ENCODE peak calls at places on chromosomes 1 and 21, in four cellular contexts. A is HCT116, X is transverse colon, P is lower leg skin. Y is an unnamed sample.

GRCh38 chr1:83670891-83671565 is 327.9 kb downstream of the TTLL7 start:
- DNase-seq in A (no peak), X (no peak), P (no peak), Y (no peak)

GRCh38 chr1:31571340-31572295 is 4.7 kb upstream of the TINAGL1 start:
- DNase-seq in A (no peak), X (no peak), P (no peak), Y (no peak)

GRCh38 chr1:34500451-34500850 is 254.4 kb upstream of the GJB5 start:
- DNase-seq in A (no peak), X (no peak), P (no peak), Y (peak; percentile 8)

GRCh38 chr1:156387899-156388813 is 19.1 kb downstream of the RHBG start:
- DNase-seq in A (no peak), X (no peak), P (no peak), Y (no peak)

GRCh38 chr1:9374748-9375345 is 82.2 kb downstream of the SPSB1 start:
- DNase-seq in A (no peak), X (no peak), P (no peak), Y (no peak)

GRCh38 chr1:56709269-56709880 is 64.3 kb downstream of the PRKAA2 start:
- DNase-seq in A (peak; percentile 45), X (no peak), P (no peak), Y (no peak)

GRCh38 chr1:15627343-15627988 is 10.2 kb downstream of the DDI2 start:
- DNase-seq in A (no peak), X (no peak), P (no peak), Y (no peak)

GRCh38 chr1:50266509-50266908 is 156.7 kb downstream of the DMRTA2 start:
- DNase-seq in A (no peak), X (no peak), P (peak; percentile 38), Y (no peak)

GRCh38 chr1:117511273-117511672 is 94.6 kb upstream of the TENT5C start:
- DNase-seq in A (no peak), X (no peak), P (no peak), Y (no peak)

GRCh38 chr21:41895643-41896493 is 16.7 kb upstream of the PRDM15 start:
- DNase-seq in A (no peak), X (peak; percentile 32), P (no peak), Y (no peak)

GRCh38 chr1:53987880-53988279 is 30.1 kb downstream of the LDLRAD1 start:
- DNase-seq in A (no peak), X (no peak), P (no peak), Y (no peak)

GRCh38 chr1:23081376-23081775 is 62.1 kb downstream of the KDM1A start:
- DNase-seq in A (no peak), X (no peak), P (no peak), Y (no peak)

GRCh38 chr21:29586696-29587095 is 288.0 kb downstream of the BACH1 start:
- DNase-seq in A (no peak), X (no peak), P (no peak), Y (no peak)

GRCh38 chr1:99849413-99849743 is 783 bp upstream of the AGL start:
- DNase-seq in A (no peak), X (peak; percentile 9), P (no peak), Y (no peak)

GRCh38 chr1:170791941-170792340 is 128.0 kb downstream of the PRRX1 start:
- DNase-seq in A (no peak), X (no peak), P (no peak), Y (no peak)

GRCh38 chr1:112818990-112819689 is 104.0 kb upstream of the PPM1J start:
- DNase-seq in A (no peak), X (no peak), P (no peak), Y (no peak)

GRCh38 chr1:100320311-100321097 is 31.8 kb upstream of the CDC14A start:
- DNase-seq in A (no peak), X (no peak), P (no peak), Y (no peak)

GRCh38 chr1:183180634-183181056 is 5.4 kb upstream of the LAMC2 start:
- DNase-seq in A (no peak), X (peak; percentile 18), P (peak; percentile 47), Y (peak; percentile 40)

GRCh38 chr1:188363943-188364342 is 1535.2 kb downstream of the PLA2G4A start:
- DNase-seq in A (no peak), X (no peak), P (no peak), Y (no peak)

DNA sequence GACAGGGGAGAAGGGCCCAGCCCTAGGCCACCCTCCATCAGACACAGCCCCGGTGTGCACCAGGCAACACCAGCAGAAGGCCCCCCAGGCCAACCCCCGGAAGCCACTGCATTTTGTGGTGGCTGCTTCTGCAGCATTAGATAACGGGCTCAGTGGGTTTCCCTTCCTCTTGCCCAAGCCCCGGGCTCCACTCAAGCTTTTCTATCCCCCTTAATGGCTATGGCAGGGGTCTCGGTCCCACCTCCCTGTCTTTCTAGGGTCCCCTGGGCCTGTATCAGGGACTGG is 18.9 kb downstream of the C1orf174 start:
- DNase-seq in A (no peak), X (no peak), P (no peak), Y (no peak)
- TF ChIP-seq POLR2A in A (no peak), X (no peak), P (no peak), Y (no peak)

GRCh38 chr1:36805979-36806640 is 228.2 kb downstream of the GRIK3 start:
- DNase-seq in A (no peak), X (no peak), P (no peak), Y (no peak)
- TF ChIP-seq POLR2A in A (no peak), X (no peak), P (no peak), Y (no peak)

GRCh38 chr1:203144661-203145060 is 17.1 kb downstream of the ADORA1 start:
- DNase-seq in A (no peak), X (no peak), P (no peak), Y (no peak)
- TF ChIP-seq POLR2A in A (no peak), X (no peak), P (no peak), Y (no peak)

DNA sequence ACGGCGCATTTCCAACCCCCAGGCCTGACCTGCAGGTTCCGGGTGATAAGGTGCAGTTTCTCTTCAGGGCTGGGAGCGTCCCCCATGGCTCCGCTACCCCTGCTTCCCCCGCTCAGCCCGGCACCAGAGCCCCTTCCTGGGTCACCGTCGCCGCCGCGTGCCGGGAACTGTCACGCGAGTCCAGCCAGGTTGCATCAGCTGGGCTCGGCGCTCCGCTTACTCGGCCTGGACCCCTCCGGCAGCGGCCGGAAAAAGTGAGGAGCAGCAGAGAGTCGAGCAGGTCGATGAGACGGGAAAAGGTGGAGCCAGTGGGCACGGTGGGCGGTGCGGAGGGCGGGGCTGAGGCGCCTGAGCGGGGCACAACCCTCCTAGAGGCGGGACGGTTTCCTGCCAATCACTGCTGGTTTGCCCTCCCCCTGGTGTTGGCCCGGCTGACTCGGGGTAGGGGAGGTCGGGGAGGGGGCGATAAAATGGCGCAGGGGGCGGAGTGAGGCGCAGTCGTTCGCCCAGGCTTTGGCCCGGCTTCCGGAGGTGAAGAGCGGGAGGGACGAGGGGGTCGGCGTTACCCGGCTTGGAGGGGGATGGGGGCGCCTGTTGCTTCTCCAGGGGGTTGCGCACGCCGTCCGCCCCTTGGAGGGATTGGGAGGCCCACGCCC is at the start of the genes S100PBP and YARS1:
- DNase-seq in A (peak; percentile 95), X (peak; percentile 100), P (peak; percentile 99), Y (peak; percentile 87)
- TF ChIP-seq POLR2A in A (no peak), X (peak; percentile 81), P (no peak), Y (peak; percentile 73)

DNA sequence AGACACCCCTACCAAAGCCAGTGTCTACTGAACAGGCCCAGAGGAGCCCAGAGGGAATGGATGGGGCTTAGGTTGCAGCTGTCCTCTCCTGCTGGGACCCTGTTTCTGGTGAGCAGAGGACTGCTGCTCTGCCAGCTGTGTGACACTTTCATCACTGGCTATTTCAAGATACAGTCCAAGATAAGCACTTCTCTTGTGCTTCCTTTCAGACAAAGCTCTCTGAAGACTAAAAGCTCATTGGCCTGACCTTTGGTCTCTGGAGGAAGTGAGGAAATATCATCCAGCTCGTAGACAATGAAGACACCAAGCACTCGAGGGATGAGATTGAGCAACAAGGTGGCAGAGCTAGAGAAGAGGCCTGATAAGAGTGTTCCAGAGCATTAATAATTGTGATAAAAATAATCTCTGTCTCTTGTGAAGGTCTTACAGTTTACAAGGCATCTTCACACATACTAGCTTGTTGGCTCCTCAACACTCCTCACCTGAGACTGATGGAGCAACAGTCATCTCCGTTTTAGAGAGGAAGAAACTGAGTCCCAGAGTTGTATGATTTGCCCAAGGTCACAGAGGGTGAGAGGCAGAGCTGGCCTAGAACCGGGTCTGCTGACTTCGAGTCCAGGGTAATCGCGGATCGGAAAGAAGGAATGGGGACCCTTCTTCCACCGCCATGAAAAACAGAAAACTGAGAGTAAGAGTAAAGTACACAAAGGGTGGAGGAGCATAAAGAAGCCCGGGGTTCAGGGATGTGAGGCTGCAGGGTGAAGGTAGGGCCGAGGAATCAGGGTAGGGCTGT is 701 bp downstream of the PAFAH2 start:
- DNase-seq in A (no peak), X (peak; percentile 46), P (peak; percentile 47), Y (no peak)
- TF ChIP-seq POLR2A in A (no peak), X (peak; percentile 52), P (no peak), Y (no peak)

GRCh38 chr1:151006331-151007052 is at the start of gene MINDY1:
- DNase-seq in A (peak; percentile 48), X (peak; percentile 81), P (peak; percentile 78), Y (peak; percentile 86)
- TF ChIP-seq POLR2A in A (no peak), X (peak; percentile 91), P (no peak), Y (no peak)